ENCODE peak calls at places on chromosomes 16 and 17, in seven cellular contexts. S is transverse colon, O is stomach, Q is GM23338, H is HL-60, V is HCT116, D is Panc1. U is an unnamed sample.

GRCh38 chr17:42230225-42230624 is 35.9 kb upstream of the GHDC start:
- DNase-seq in S (no peak), O (no peak), Q (no peak), H (no peak), V (no peak), D (no peak), U (no peak)

GRCh38 chr16:9518054-9518453 is 426.6 kb downstream of the HAPSTR1 start:
- DNase-seq in S (no peak), O (no peak), Q (no peak), H (no peak), V (no peak), D (no peak), U (no peak)

GRCh38 chr16:54459509-54460235 is 173.1 kb upstream of the IRX3 start:
- DNase-seq in S (no peak), O (no peak), Q (no peak), H (no peak), V (no peak), D (no peak), U (no peak)

GRCh38 chr17:82866521-82867214 is 26.8 kb upstream of the ZNF750 start:
- DNase-seq in S (no peak), O (no peak), Q (no peak), H (no peak), V (no peak), D (no peak), U (no peak)

GRCh38 chr17:31743767-31744166 is 115.3 kb downstream of the COPRS start:
- DNase-seq in S (no peak), O (no peak), Q (peak; percentile 55), H (no peak), V (no peak), D (no peak), U (no peak)

GRCh38 chr16:74735162-74735452 is 34.4 kb upstream of the MLKL start:
- DNase-seq in S (no peak), O (no peak), Q (no peak), H (no peak), V (no peak), D (no peak), U (no peak)

GRCh38 chr17:48541574-48542113 is 3.3 kb downstream of the HOXB2 start:
- DNase-seq in S (peak; percentile 47), O (no peak), Q (peak; percentile 59), H (no peak), V (no peak), D (no peak), U (no peak)

GRCh38 chr16:56625943-56626654 is 518 bp downstream of the MT1E start:
- DNase-seq in S (peak; percentile 56), O (no peak), Q (no peak), H (no peak), V (no peak), D (no peak), U (no peak)

GRCh38 chr16:4652561-4652960 is 27.9 kb downstream of the MGRN1 start:
- DNase-seq in S (no peak), O (no peak), Q (no peak), H (no peak), V (no peak), D (no peak), U (no peak)

DNA sequence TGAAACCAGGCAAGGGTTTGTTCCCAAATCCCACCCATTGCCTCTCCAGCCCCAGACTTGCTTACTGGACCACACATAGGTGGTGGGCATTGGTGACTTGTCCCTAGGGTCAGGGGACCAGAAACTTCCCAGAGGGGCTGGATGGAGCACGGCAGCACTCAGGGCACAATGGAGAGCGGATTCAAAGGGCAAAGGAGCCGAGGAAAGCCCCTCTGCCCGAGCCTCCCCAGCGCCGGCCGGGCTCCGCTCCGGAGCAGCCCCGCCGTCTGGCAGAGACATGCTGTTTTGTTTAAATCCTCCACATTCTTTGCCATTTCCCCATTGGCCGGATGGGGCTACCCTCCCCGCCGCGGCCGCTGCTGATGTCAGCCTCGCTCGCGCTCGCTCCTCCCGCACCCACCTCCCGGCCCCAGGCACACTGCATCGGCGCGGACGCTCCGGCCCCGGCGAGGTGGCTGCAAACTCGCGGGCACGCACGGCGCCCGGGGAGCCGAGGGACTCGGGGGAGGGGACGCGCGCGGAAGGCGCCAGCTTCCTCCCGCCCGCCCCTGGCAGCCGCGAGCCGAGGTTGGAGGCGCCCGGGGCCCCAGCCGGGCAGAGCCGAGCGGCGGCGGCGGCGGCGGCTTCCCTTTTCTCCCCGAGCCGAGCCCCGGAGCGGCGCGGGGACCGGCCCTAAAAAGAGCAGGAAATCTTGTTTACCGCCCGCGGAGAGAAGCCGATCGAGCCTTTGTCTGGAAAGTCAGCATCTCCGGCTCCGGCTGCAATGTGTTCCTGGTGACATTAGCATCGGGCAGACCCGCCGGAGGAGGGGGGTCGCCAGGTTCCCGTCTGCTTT is at the start of gene PITPNC1:
- DNase-seq in S (peak; percentile 87), O (peak; percentile 88), Q (peak; percentile 93), H (peak; percentile 89), V (peak; percentile 68), D (no peak), U (peak; percentile 66)
- TF ChIP-seq CTCF in S (no peak), O (no peak), Q (no peak), H (no peak), V (no peak), D (no peak), U (no peak)

DNA sequence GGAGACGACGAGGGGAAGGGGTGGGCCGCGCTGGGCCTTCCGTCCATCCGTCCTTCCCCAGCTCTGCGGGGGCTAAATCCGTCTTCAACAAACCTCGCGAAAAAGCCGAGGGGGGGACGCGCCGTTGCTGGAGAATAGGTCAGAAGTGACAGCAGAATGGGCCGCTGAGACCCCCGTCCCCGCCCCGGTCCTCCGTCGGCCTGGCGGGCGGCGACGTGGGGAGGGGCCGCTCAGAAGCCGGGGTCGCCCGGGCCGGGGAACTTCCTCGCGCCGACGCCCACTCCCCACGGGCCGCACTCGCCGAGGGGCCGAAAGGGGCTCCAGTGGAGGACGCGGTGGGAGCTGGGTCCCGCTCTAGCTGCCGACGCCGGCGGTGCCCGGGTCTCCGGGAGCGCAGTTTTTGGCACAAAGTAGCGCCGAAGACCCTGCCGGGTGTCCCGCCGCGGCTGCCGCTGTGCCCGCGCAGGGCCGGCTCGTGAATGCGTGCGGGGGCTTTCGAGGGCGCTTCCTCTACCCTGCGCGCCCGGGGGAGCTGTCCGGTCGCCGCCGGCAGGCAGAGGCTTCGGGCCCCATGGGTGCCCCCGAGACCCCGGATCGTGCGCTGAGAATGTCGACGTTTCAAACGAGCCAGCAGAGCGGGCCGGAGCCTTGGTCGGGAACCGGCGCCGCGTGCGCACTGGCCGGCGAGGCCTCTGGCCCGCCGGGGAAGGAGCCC is 46.4 kb upstream of the SLC38A10 start:
- DNase-seq in S (no peak), O (no peak), Q (peak; percentile 51), H (no peak), V (no peak), D (no peak), U (no peak)
- TF ChIP-seq POLR2AphosphoS5 in S (no peak), O (no peak), Q (no peak), H (no peak), V (no peak), D (no peak), U (no peak)

DNA sequence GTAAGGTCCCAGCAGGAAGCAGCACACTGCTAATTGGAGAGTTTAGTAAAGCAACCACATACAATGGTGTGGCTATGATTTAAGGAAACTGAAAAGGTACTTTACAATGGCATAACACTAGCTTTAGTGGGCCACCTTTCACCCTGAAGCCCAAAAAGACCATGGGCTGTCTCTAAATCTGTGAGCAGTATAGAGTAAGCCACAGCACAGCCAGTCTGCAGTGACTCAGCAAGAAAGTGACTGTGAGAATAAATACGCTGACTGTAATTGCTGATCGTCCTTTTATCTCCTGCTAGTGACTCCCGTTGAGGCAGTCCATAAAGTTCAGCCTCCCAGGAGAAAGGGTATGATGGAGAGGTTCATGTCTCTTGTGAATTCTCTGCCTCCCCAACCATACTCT is 679.8 kb upstream of the KIF2B start:
- DNase-seq in S (no peak), O (no peak), Q (peak; percentile 46), H (no peak), V (no peak), D (no peak), U (no peak)
- H3K4me3 ChIP-seq in S (no peak overlapping the region), O (no peak overlapping the region), Q (no peak overlapping the region), H (no peak overlapping the region), V (no peak overlapping the region), D (no peak overlapping the region), U (no peak overlapping the region)

DNA sequence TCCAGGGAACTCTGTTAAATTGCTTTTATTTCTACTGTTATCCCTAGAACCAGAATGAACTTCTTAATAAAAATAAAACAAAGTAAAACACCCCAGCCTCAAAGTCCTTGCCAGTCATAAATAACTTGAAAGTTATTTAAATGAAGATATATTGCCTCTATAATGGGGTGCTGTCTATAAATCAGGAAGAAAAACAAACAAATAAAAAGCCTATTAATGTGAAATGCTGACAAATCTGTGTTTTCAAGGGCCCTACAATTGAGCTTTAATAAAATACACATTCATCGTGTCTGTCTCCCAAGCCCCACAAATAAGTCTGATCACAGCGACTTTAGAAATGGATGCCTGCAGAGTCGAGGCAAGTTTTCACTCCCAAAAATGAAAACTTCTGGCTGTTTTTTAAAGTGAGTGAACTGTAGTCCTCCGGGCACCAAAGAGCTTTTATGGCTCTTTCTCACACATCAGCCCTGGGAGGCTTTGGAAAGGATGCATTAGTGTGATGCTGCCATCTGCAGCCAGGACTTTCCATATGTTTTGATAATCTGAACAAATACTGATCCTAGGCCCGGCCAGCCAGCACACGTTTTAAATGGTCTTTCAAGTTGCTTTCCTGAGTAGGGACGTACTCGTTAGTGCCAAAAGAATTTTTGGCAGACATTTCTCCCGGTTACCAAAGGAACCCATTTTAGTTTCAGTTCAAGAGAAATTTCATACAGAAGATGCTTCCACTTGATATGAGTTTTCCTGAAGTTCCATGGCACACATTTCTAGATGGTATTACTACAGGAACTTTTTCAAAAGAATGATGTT is 16.3 kb downstream of the NACA2 start:
- DNase-seq in S (no peak), O (no peak), Q (peak; percentile 65), H (no peak), V (peak; percentile 74), D (no peak), U (no peak)
- TF ChIP-seq CTCF in S (no peak), O (no peak), Q (peak; percentile 42), H (no peak), V (peak; percentile 57), D (peak; percentile 82), U (no peak)

GRCh38 chr16:25832288-25832687 is 140.5 kb downstream of the HS3ST4 start:
- DNase-seq in S (no peak), O (no peak), Q (no peak), H (no peak), V (no peak), D (no peak), U (no peak)
- TF ChIP-seq POLR2AphosphoS5 in S (no peak), O (no peak), Q (no peak), H (no peak), V (no peak), D (no peak), U (no peak)

DNA sequence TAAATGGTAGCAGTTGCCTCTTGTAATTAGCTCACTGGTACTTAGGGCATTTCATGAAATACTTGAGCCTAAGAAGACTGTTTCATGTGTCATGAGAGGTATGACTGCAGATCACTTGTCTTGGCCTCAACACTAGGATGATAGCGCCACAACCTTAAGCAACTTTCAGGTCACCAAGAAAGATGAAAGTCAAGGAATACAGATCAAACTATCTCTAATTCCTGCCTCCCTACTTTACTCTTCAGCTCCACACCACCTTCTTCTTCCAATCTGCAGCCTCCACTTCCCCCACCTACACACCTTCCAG is 28.1 kb downstream of the GNA13 start:
- DNase-seq in S (no peak), O (no peak), Q (no peak), H (no peak), V (no peak), D (no peak), U (no peak)
- H3K4me3 ChIP-seq in S (no peak overlapping the region), O (no peak overlapping the region), Q (no peak overlapping the region), H (no peak overlapping the region), V (no peak overlapping the region), D (no peak overlapping the region), U (no peak overlapping the region)

U was measured in breast epithelium.